ENCODE peak calls at places on chromosome 21, in seven cellular contexts. One of them, this sample, is unnamed. For H3K4me1, the result is how much of the 10 kb centered on the place peaks cover.

GRCh38 chr21:27362249-27362648 is 395.4 kb upstream of the ADAMTS5 start:
- DNase-seq in CD8-positive, alpha-beta T cell: no peak
- DNase-seq in left ventricle myocardium inferior: no peak
- DNase-seq in OCI-LY7: no peak
- DNase-seq in endodermal cell: no peak
- DNase-seq in CD8-positive, alpha-beta memory T cell: no peak
- DNase-seq in Peyer's patch: no peak
- DNase-seq in this sample: no peak

GRCh38 chr21:23639726-23640125 is 1967.6 kb downstream of the MRPL39 start:
- DNase-seq in CD8-positive, alpha-beta T cell: no peak
- DNase-seq in left ventricle myocardium inferior: no peak
- DNase-seq in OCI-LY7: no peak
- DNase-seq in endodermal cell: no peak
- DNase-seq in CD8-positive, alpha-beta memory T cell: no peak
- DNase-seq in Peyer's patch: no peak
- DNase-seq in this sample: no peak

GRCh38 chr21:29904359-29905282 is 35.2 kb downstream of the GRIK1 start:
- DNase-seq in CD8-positive, alpha-beta T cell: no peak
- DNase-seq in left ventricle myocardium inferior: no peak
- DNase-seq in OCI-LY7: no peak
- DNase-seq in endodermal cell: peak
- DNase-seq in CD8-positive, alpha-beta memory T cell: no peak
- DNase-seq in Peyer's patch: no peak
- DNase-seq in this sample: no peak

GRCh38 chr21:15023782-15024181 is 41.0 kb downstream of the NRIP1 start:
- DNase-seq in CD8-positive, alpha-beta T cell: no peak
- DNase-seq in left ventricle myocardium inferior: no peak
- DNase-seq in OCI-LY7: no peak
- DNase-seq in endodermal cell: no peak
- DNase-seq in CD8-positive, alpha-beta memory T cell: no peak
- DNase-seq in Peyer's patch: no peak
- DNase-seq in this sample: no peak

GRCh38 chr21:36981049-36981391 is 14.6 kb upstream of the HLCS start:
- DNase-seq in CD8-positive, alpha-beta T cell: no peak
- DNase-seq in left ventricle myocardium inferior: no peak
- DNase-seq in OCI-LY7: no peak
- DNase-seq in endodermal cell: no peak
- DNase-seq in CD8-positive, alpha-beta memory T cell: no peak
- DNase-seq in Peyer's patch: no peak
- DNase-seq in this sample: no peak

GRCh38 chr21:29741761-29742160 is 198.0 kb downstream of the GRIK1 start:
- DNase-seq in CD8-positive, alpha-beta T cell: no peak
- DNase-seq in left ventricle myocardium inferior: no peak
- DNase-seq in OCI-LY7: no peak
- DNase-seq in endodermal cell: no peak
- DNase-seq in CD8-positive, alpha-beta memory T cell: no peak
- DNase-seq in Peyer's patch: no peak
- DNase-seq in this sample: no peak

GRCh38 chr21:21268061-21268471 is 269.9 kb downstream of the NCAM2 start:
- DNase-seq in CD8-positive, alpha-beta T cell: no peak
- DNase-seq in left ventricle myocardium inferior: no peak
- DNase-seq in OCI-LY7: no peak
- DNase-seq in endodermal cell: no peak
- DNase-seq in CD8-positive, alpha-beta memory T cell: no peak
- DNase-seq in Peyer's patch: no peak
- DNase-seq in this sample: no peak

GRCh38 chr21:43974791-43975468 is 37.2 kb upstream of the TRAPPC10 start:
- DNase-seq in CD8-positive, alpha-beta T cell: no peak
- DNase-seq in left ventricle myocardium inferior: no peak
- DNase-seq in OCI-LY7: no peak
- DNase-seq in endodermal cell: no peak
- DNase-seq in CD8-positive, alpha-beta memory T cell: no peak
- DNase-seq in Peyer's patch: no peak
- DNase-seq in this sample: no peak

GRCh38 chr21:15549671-15550070 is 180.1 kb upstream of the USP25 start:
- DNase-seq in CD8-positive, alpha-beta T cell: no peak
- DNase-seq in left ventricle myocardium inferior: no peak
- DNase-seq in OCI-LY7: no peak
- DNase-seq in endodermal cell: peak
- DNase-seq in CD8-positive, alpha-beta memory T cell: no peak
- DNase-seq in Peyer's patch: no peak
- DNase-seq in this sample: no peak

GRCh38 chr21:33281101-33281652 is 15.0 kb downstream of the IL10RB start:
- DNase-seq in CD8-positive, alpha-beta T cell: no peak
- DNase-seq in left ventricle myocardium inferior: no peak
- DNase-seq in OCI-LY7: no peak
- DNase-seq in endodermal cell: peak
- DNase-seq in CD8-positive, alpha-beta memory T cell: no peak
- DNase-seq in Peyer's patch: no peak
- DNase-seq in this sample: no peak

GRCh38 chr21:32717851-32718316 is 9.9 kb downstream of the SYNJ1 start:
- DNase-seq in CD8-positive, alpha-beta T cell: no peak
- DNase-seq in left ventricle myocardium inferior: no peak
- DNase-seq in OCI-LY7: no peak
- DNase-seq in endodermal cell: no peak
- DNase-seq in CD8-positive, alpha-beta memory T cell: no peak
- DNase-seq in Peyer's patch: no peak
- DNase-seq in this sample: no peak

GRCh38 chr21:27570306-27570868 is 603.5 kb upstream of the ADAMTS5 start:
- DNase-seq in CD8-positive, alpha-beta T cell: no peak
- DNase-seq in left ventricle myocardium inferior: peak
- DNase-seq in OCI-LY7: no peak
- DNase-seq in endodermal cell: no peak
- DNase-seq in CD8-positive, alpha-beta memory T cell: no peak
- DNase-seq in Peyer's patch: no peak
- DNase-seq in this sample: no peak

GRCh38 chr21:33266050-33266783 is at the start of gene IL10RB:
- DNase-seq in CD8-positive, alpha-beta T cell: peak
- DNase-seq in left ventricle myocardium inferior: peak
- DNase-seq in OCI-LY7: peak
- DNase-seq in endodermal cell: peak
- DNase-seq in CD8-positive, alpha-beta memory T cell: peak
- DNase-seq in Peyer's patch: peak
- DNase-seq in this sample: peak

GRCh38 chr21:44297525-44298290 is 2.1 kb upstream of the PFKL start:
- DNase-seq in CD8-positive, alpha-beta T cell: peak
- DNase-seq in left ventricle myocardium inferior: peak
- DNase-seq in OCI-LY7: peak
- DNase-seq in endodermal cell: peak
- DNase-seq in CD8-positive, alpha-beta memory T cell: peak
- DNase-seq in Peyer's patch: peak
- DNase-seq in this sample: peak

DNA sequence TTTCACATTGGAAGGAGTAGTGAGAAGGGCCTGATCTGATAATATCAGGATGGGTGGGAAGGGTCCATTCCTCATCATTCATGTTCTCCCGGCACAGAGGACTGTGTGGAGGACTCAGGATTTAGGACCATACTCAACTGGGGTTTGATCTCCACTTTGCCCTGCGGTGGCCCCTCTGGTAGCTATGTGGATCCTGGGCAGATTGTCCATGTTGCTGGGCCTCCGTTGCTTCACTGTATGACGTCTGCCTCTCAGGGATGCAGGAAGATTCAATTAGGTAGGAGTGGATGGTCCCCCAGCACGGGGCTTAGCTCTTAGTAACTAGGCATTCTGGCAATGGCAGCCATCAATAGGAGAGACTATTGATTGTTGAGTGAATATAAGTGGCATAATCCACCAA is 2.3 kb downstream of the ETS2 start:
- DNase-seq in CD8-positive, alpha-beta T cell: no peak
- DNase-seq in left ventricle myocardium inferior: no peak
- DNase-seq in OCI-LY7: no peak
- DNase-seq in endodermal cell: no peak
- DNase-seq in CD8-positive, alpha-beta memory T cell: no peak
- DNase-seq in Peyer's patch: no peak
- DNase-seq in this sample: no peak
- H3K4me1 ChIP-seq in CD8-positive, alpha-beta T cell: under half
- H3K4me1 ChIP-seq in left ventricle myocardium inferior: half or more
- H3K4me1 ChIP-seq in OCI-LY7: under half
- H3K4me1 ChIP-seq in endodermal cell: under half
- H3K4me1 ChIP-seq in CD8-positive, alpha-beta memory T cell: under half
- H3K4me1 ChIP-seq in Peyer's patch: under half
- H3K4me1 ChIP-seq in this sample: under half

GRCh38 chr21:35716886-35717285 is 343.4 kb downstream of the SETD4 start:
- DNase-seq in CD8-positive, alpha-beta T cell: no peak
- DNase-seq in left ventricle myocardium inferior: no peak
- DNase-seq in OCI-LY7: no peak
- DNase-seq in endodermal cell: no peak
- DNase-seq in CD8-positive, alpha-beta memory T cell: no peak
- DNase-seq in Peyer's patch: no peak
- DNase-seq in this sample: no peak
- H3K4me1 ChIP-seq in CD8-positive, alpha-beta T cell: under half
- H3K4me1 ChIP-seq in left ventricle myocardium inferior: under half
- H3K4me1 ChIP-seq in OCI-LY7: under half
- H3K4me1 ChIP-seq in endodermal cell: under half
- H3K4me1 ChIP-seq in CD8-positive, alpha-beta memory T cell: under half
- H3K4me1 ChIP-seq in Peyer's patch: under half
- H3K4me1 ChIP-seq in this sample: under half

GRCh38 chr21:41758550-41758949 is 8.3 kb downstream of the RIPK4 start:
- DNase-seq in CD8-positive, alpha-beta T cell: no peak
- DNase-seq in left ventricle myocardium inferior: no peak
- DNase-seq in OCI-LY7: no peak
- DNase-seq in endodermal cell: peak
- DNase-seq in CD8-positive, alpha-beta memory T cell: no peak
- DNase-seq in Peyer's patch: peak
- DNase-seq in this sample: no peak

GRCh38 chr21:41761211-41762181 is 5.4 kb downstream of the RIPK4 start:
- DNase-seq in CD8-positive, alpha-beta T cell: no peak
- DNase-seq in left ventricle myocardium inferior: peak
- DNase-seq in OCI-LY7: no peak
- DNase-seq in endodermal cell: peak
- DNase-seq in CD8-positive, alpha-beta memory T cell: no peak
- DNase-seq in Peyer's patch: peak
- DNase-seq in this sample: peak

GRCh38 chr21:41760411-41760810 is 6.4 kb downstream of the RIPK4 start:
- DNase-seq in CD8-positive, alpha-beta T cell: no peak
- DNase-seq in left ventricle myocardium inferior: no peak
- DNase-seq in OCI-LY7: no peak
- DNase-seq in endodermal cell: peak
- DNase-seq in CD8-positive, alpha-beta memory T cell: no peak
- DNase-seq in Peyer's patch: peak
- DNase-seq in this sample: no peak

GRCh38 chr21:41759926-41760325 is 6.9 kb downstream of the RIPK4 start:
- DNase-seq in CD8-positive, alpha-beta T cell: no peak
- DNase-seq in left ventricle myocardium inferior: no peak
- DNase-seq in OCI-LY7: no peak
- DNase-seq in endodermal cell: no peak
- DNase-seq in CD8-positive, alpha-beta memory T cell: no peak
- DNase-seq in Peyer's patch: no peak
- DNase-seq in this sample: no peak

GRCh38 chr21:41759214-41759840 is 7.5 kb downstream of the RIPK4 start:
- DNase-seq in CD8-positive, alpha-beta T cell: no peak
- DNase-seq in left ventricle myocardium inferior: no peak
- DNase-seq in OCI-LY7: no peak
- DNase-seq in endodermal cell: peak
- DNase-seq in CD8-positive, alpha-beta memory T cell: no peak
- DNase-seq in Peyer's patch: peak
- DNase-seq in this sample: no peak
- H3K4me1 ChIP-seq in CD8-positive, alpha-beta T cell: under half
- H3K4me1 ChIP-seq in left ventricle myocardium inferior: under half
- H3K4me1 ChIP-seq in OCI-LY7: under half
- H3K4me1 ChIP-seq in endodermal cell: under half
- H3K4me1 ChIP-seq in CD8-positive, alpha-beta memory T cell: under half
- H3K4me1 ChIP-seq in Peyer's patch: under half
- H3K4me1 ChIP-seq in this sample: under half

DNA sequence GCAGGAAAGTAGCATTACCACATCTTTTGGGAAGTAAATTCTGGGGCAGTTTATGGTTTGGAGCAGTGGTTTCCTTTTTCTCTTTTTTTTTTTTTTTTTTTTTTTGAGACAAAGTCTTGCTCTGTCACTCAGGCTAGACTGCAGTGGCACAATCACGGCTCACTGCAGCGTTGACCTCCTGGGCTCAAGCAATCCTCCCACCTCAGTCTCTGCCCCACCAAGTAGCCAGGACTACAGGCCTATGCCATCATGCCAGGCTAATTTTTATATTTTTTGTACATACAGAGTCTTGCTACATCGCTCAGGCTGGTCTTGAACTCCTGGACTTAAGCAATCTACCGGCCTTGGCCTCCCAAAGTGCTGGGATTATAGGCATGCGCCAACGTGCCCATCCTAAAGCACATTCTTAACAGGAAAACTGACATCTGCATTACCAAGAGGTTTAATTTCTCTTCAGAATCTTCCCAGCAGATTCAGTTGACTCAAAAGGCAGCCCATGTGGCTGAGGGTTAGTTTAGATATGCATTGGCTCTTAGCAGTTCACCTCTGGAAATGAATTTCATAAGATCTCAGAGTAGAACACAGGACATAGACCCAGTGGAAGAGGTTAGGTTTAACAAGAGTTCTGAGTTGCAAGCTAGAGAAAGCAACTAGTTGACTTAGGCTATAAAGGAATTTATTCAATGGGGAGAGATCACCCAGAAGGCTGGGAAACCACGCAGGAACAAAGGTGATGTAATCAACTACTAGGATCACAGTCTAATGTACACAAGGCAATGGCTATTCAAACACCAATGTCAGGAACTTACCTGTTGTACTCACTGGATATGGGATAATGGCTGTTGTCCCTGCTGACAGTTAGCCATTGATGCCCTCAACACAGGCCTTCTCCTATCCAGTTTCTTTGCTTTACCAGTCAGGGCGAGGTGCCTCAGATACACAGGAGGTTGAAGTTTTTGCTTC is 32.7 kb downstream of the C21orf91 start:
- DNase-seq in CD8-positive, alpha-beta T cell: no peak
- DNase-seq in left ventricle myocardium inferior: no peak
- DNase-seq in OCI-LY7: no peak
- DNase-seq in endodermal cell: no peak
- DNase-seq in CD8-positive, alpha-beta memory T cell: no peak
- DNase-seq in Peyer's patch: no peak
- DNase-seq in this sample: no peak
- H3K4me1 ChIP-seq in CD8-positive, alpha-beta T cell: half or more
- H3K4me1 ChIP-seq in left ventricle myocardium inferior: under half
- H3K4me1 ChIP-seq in OCI-LY7: half or more
- H3K4me1 ChIP-seq in endodermal cell: under half
- H3K4me1 ChIP-seq in CD8-positive, alpha-beta memory T cell: half or more
- H3K4me1 ChIP-seq in Peyer's patch: under half
- H3K4me1 ChIP-seq in this sample: under half

GRCh38 chr21:45330851-45331261 is 43.2 kb upstream of the POFUT2 start:
- DNase-seq in CD8-positive, alpha-beta T cell: no peak
- DNase-seq in left ventricle myocardium inferior: peak
- DNase-seq in OCI-LY7: no peak
- DNase-seq in endodermal cell: peak
- DNase-seq in CD8-positive, alpha-beta memory T cell: no peak
- DNase-seq in Peyer's patch: peak
- DNase-seq in this sample: peak

GRCh38 chr21:45328198-45329087 is 40.7 kb upstream of the POFUT2 start:
- DNase-seq in CD8-positive, alpha-beta T cell: no peak
- DNase-seq in left ventricle myocardium inferior: peak
- DNase-seq in OCI-LY7: no peak
- DNase-seq in endodermal cell: peak
- DNase-seq in CD8-positive, alpha-beta memory T cell: no peak
- DNase-seq in Peyer's patch: peak
- DNase-seq in this sample: peak

GRCh38 chr21:45329261-45330074 is 41.8 kb upstream of the POFUT2 start:
- DNase-seq in CD8-positive, alpha-beta T cell: no peak
- DNase-seq in left ventricle myocardium inferior: peak
- DNase-seq in OCI-LY7: no peak
- DNase-seq in endodermal cell: peak
- DNase-seq in CD8-positive, alpha-beta memory T cell: no peak
- DNase-seq in Peyer's patch: peak
- DNase-seq in this sample: peak

GRCh38 chr21:45331521-45332257 is 44.0 kb upstream of the POFUT2 start:
- DNase-seq in CD8-positive, alpha-beta T cell: no peak
- DNase-seq in left ventricle myocardium inferior: peak
- DNase-seq in OCI-LY7: no peak
- DNase-seq in endodermal cell: peak
- DNase-seq in CD8-positive, alpha-beta memory T cell: no peak
- DNase-seq in Peyer's patch: peak
- DNase-seq in this sample: peak

GRCh38 chr21:45330075-45330781 is 42.5 kb upstream of the POFUT2 start:
- DNase-seq in CD8-positive, alpha-beta T cell: no peak
- DNase-seq in left ventricle myocardium inferior: peak
- DNase-seq in OCI-LY7: no peak
- DNase-seq in endodermal cell: peak
- DNase-seq in CD8-positive, alpha-beta memory T cell: no peak
- DNase-seq in Peyer's patch: peak
- DNase-seq in this sample: peak
- H3K4me1 ChIP-seq in CD8-positive, alpha-beta T cell: under half
- H3K4me1 ChIP-seq in left ventricle myocardium inferior: under half
- H3K4me1 ChIP-seq in OCI-LY7: under half
- H3K4me1 ChIP-seq in endodermal cell: under half
- H3K4me1 ChIP-seq in CD8-positive, alpha-beta memory T cell: under half
- H3K4me1 ChIP-seq in Peyer's patch: under half
- H3K4me1 ChIP-seq in this sample: under half

This sample was measured in upper lobe of right lung.